ENCODE peak calls at places on chromosomes 2 and 18, in six cellular contexts. G, H, B, W, V and N are unnamed samples.

GRCh38 chr2:230906471-230907230 is 18.4 kb downstream of the GPR55 start:
- DNase-seq in G (no peak), H (no peak), B (peak), W (no peak), V (no peak), N (no peak)

GRCh38 chr18:3998698-3999333 is 456.3 kb downstream of the DLGAP1 start:
- DNase-seq in G (peak), H (peak), B (no peak), W (peak), V (peak), N (no peak)

GRCh38 chr18:60893331-60894114 is 439.7 kb upstream of the CDH20 start:
- DNase-seq in G (no peak), H (no peak), B (no peak), W (peak), V (no peak), N (no peak)

GRCh38 chr2:220569380-220569779 is 942.0 kb downstream of the SLC4A3 start:
- DNase-seq in G (no peak), H (no peak), B (no peak), W (no peak), V (no peak), N (no peak)

GRCh38 chr2:200084036-200084435 is 128.7 kb downstream of the MAIP1 start:
- DNase-seq in G (no peak), H (no peak), B (no peak), W (no peak), V (no peak), N (no peak)

GRCh38 chr2:223668302-223668998 is 66.3 kb upstream of the SCG2 start:
- DNase-seq in G (no peak), H (no peak), B (no peak), W (peak), V (no peak), N (no peak)

GRCh38 chr18:48238206-48238605 is 171.0 kb downstream of the ZBTB7C start:
- DNase-seq in G (no peak), H (no peak), B (no peak), W (peak), V (no peak), N (no peak)

GRCh38 chr2:8148260-8148880 is 533.5 kb upstream of the ID2 start:
- DNase-seq in G (peak), H (no peak), B (no peak), W (peak), V (peak), N (no peak)

GRCh38 chr2:24711881-24712280 is 81.3 kb downstream of the PTRHD1 start:
- DNase-seq in G (no peak), H (no peak), B (no peak), W (no peak), V (no peak), N (no peak)

GRCh38 chr18:36296591-36297418 is 708 bp upstream of the FHOD3 start:
- DNase-seq in G (peak), H (peak), B (peak), W (peak), V (peak), N (no peak)

GRCh38 chr2:205495819-205496218 is 186.5 kb upstream of the NRP2 start:
- DNase-seq in G (no peak), H (no peak), B (no peak), W (peak), V (no peak), N (no peak)

GRCh38 chr2:32418777-32419176 is 62.0 kb downstream of the BIRC6 start:
- DNase-seq in G (peak), H (no peak), B (no peak), W (peak), V (peak), N (no peak)

GRCh38 chr2:179455824-179456223 is 191.2 kb upstream of the SESTD1 start:
- DNase-seq in G (no peak), H (no peak), B (no peak), W (peak), V (no peak), N (no peak)

GRCh38 chr2:133788391-133788790 is 220.1 kb upstream of the NCKAP5 start:
- DNase-seq in G (no peak), H (no peak), B (no peak), W (peak), V (no peak), N (no peak)

GRCh38 chr2:23564618-23564967 is 179.6 kb downstream of the KLHL29 start:
- DNase-seq in G (no peak), H (peak), B (no peak), W (peak), V (no peak), N (no peak)

GRCh38 chr2:215483431-215483830 is 47.6 kb upstream of the FN1 start:
- DNase-seq in G (no peak), H (no peak), B (no peak), W (no peak), V (no peak), N (no peak)

GRCh38 chr2:173451137-173451536 is 96.5 kb downstream of the CDCA7 start:
- DNase-seq in G (no peak), H (no peak), B (no peak), W (no peak), V (no peak), N (peak)

GRCh38 chr18:22230403-22231042 is 61.1 kb downstream of the GATA6 start:
- DNase-seq in G (no peak), H (no peak), B (no peak), W (peak), V (peak), N (no peak)

GRCh38 chr18:45386256-45386655 is 229.0 kb upstream of the SLC14A2 start:
- DNase-seq in G (peak), H (peak), B (peak), W (peak), V (peak), N (peak)

GRCh38 chr2:177265386-177265690 is 811 bp upstream of the NFE2L2 start:
- DNase-seq in G (peak), H (no peak), B (no peak), W (peak), V (no peak), N (peak)

GRCh38 chr2:143121079-143121478 is 8.1 kb upstream of the ARHGAP15 start:
- DNase-seq in G (no peak), H (no peak), B (no peak), W (no peak), V (no peak), N (no peak)

GRCh38 chr2:233437439-233437955 is 83.2 kb downstream of the DGKD start:
- DNase-seq in G (no peak), H (no peak), B (no peak), W (no peak), V (no peak), N (no peak)

GRCh38 chr2:100857915-100858314 is 38.0 kb downstream of the NPAS2 start:
- DNase-seq in G (peak), H (no peak), B (no peak), W (peak), V (peak), N (no peak)

GRCh38 chr2:136389809-136390208 is 271.9 kb upstream of the CXCR4 start:
- DNase-seq in G (no peak), H (no peak), B (no peak), W (no peak), V (no peak), N (no peak)

GRCh38 chr2:80303006-80303741 is 1.4 kb downstream of the LRRTM1 start:
- DNase-seq in G (no peak), H (peak), B (peak), W (peak), V (no peak), N (no peak)

DNA sequence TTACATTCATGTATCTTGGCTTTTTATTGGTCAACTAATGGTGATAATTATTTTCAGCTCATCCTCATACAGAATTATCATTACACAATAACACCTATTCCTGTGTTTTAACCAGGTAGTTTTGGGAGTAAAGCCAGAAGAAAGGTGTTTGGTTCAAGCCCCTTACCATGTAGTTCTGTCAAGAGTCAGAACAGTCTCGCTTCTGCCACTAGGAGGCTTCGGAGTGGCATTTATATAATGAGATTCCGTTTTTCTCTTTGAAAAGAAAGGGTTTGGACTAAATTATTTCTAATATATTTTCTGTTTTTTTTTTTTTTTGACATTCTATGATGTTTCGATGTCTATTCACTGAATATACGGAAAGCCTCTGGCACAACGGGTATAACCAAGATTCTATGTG is 217.8 kb downstream of the CDH7 start:
- DNase-seq in G (no peak), H (no peak), B (no peak), W (no peak), V (peak), N (no peak)
- TF ChIP-seq CTCF in G (no peak), H (peak), B (peak), W (no peak), V (no peak), N (no peak)

GRCh38 chr2:188619146-188619545 is 327.5 kb downstream of the GULP1 start:
- DNase-seq in G (no peak), H (no peak), B (no peak), W (no peak), V (no peak), N (no peak)

GRCh38 chr2:188620916-188621315 is 329.2 kb downstream of the GULP1 start:
- DNase-seq in G (no peak), H (no peak), B (no peak), W (peak), V (no peak), N (no peak)

GRCh38 chr2:188628989-188629889 is 337.6 kb downstream of the GULP1 start:
- DNase-seq in G (peak), H (no peak), B (no peak), W (peak), V (peak), N (no peak)

GRCh38 chr2:188622898-188623297 is 331.2 kb downstream of the GULP1 start:
- DNase-seq in G (no peak), H (no peak), B (no peak), W (peak), V (no peak), N (no peak)

GRCh38 chr2:188623995-188624643 is 332.4 kb downstream of the GULP1 start:
- DNase-seq in G (no peak), H (no peak), B (no peak), W (peak), V (no peak), N (no peak)
- H3K4me2 ChIP-seq in G (no peak), H (no peak), B (no peak), W (no peak), V (no peak), N (no peak)

DNA sequence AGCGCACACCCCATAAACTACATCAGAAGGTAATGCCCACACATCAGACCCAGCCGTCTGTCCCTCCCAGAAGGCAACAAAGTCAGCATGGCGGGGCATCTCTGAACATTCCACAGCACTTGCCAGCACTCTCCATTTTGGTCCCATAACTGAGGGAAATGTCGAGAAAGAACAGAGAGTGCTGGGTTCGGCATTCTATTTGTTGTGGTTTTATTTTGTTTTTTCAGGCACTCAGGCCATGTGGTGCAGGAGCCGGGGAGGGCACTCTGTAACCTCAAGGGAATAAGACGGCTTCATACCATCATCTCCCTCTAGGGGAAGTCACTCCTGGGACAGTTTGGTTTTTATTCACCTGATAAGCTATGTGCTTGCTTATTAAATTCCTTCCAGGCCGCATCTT is 156.0 kb downstream of the SEPTIN10 start:
- DNase-seq in G (no peak), H (no peak), B (no peak), W (no peak), V (no peak), N (no peak)
- TF ChIP-seq CTCF in G (no peak), H (peak), B (peak), W (no peak), V (no peak), N (no peak)

GRCh38 chr2:228181098-228182019 is at the start of gene SPHKAP:
- DNase-seq in G (no peak), H (peak), B (peak), W (no peak), V (peak), N (no peak)

DNA sequence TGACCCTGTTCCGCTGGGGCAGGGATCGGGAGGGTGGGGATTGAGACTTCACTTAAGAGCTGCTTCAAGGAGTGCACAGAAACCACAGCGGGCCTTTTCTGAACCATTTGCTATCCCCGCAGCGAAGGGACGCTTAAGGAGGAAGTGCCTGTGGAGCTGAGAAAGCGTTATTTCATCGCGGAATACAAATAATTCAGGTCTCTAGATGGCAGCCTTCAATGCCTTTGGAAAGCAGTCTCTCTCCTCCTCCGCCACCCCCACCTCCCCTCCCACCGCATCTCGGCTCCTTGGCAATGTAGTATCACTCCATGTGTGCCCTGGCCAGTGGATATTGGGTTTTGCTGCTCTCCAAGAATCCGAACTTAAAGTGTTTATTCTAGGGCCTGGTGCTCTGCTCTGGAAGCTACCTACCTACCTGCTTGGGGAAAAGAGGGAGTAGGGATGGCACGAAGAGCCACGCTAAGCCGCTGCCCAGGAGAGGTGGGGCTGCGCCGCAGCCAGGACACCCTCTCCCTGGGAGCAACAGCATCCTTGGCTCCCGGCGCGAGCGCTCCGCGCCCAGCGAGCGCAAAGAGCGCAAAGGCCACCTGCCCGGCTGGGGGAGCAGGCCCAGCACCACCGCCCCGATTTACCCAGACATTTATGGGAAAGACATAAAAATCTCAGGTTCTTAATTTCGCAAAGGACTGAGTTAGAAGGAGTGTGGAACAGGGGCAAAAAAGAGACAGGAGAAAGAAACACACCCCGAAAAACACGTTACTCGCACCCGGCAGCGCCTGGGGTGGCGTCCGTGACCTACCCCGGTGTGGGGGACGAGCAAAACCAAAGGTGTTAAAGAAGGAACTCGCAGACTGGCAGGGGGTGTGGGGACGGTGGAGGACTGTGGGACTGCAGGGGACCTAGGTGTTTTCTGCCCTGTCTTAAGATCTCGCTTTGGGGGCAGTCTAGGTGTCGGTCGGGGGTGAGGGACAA is 1.1 kb downstream of the SPHKAP start:
- DNase-seq in G (no peak), H (peak), B (peak), W (no peak), V (peak), N (no peak)
- H3K4me2 ChIP-seq in G (no peak), H (no peak), B (peak), W (no peak), V (peak), N (no peak)

GRCh38 chr18:52694804-52695203 is 354.8 kb downstream of the DCC start:
- DNase-seq in G (no peak), H (peak), B (no peak), W (peak), V (peak), N (no peak)
- TF ChIP-seq CTCF in G (peak), H (peak), B (peak), W (no peak), V (peak), N (peak)

GRCh38 chr2:29224693-29225551 is 109.7 kb downstream of the CLIP4 start:
- DNase-seq in G (no peak), H (peak), B (no peak), W (no peak), V (no peak), N (no peak)
- H3K4me2 ChIP-seq in G (no peak), H (no peak), B (no peak), W (no peak), V (no peak), N (no peak)

GRCh38 chr2:124959582-124959981 is 934.5 kb downstream of the CNTNAP5 start:
- DNase-seq in G (no peak), H (no peak), B (no peak), W (no peak), V (no peak), N (no peak)

GRCh38 chr2:124961132-124961531 is 936.0 kb downstream of the CNTNAP5 start:
- DNase-seq in G (no peak), H (no peak), B (peak), W (no peak), V (no peak), N (no peak)
- TF ChIP-seq CTCF in G (no peak), H (no peak), B (no peak), W (no peak), V (no peak), N (no peak)

GRCh38 chr18:9574473-9575115 is 39.8 kb downstream of the PPP4R1 start:
- DNase-seq in G (no peak), H (no peak), B (no peak), W (no peak), V (no peak), N (no peak)
- H3K4me2 ChIP-seq in G (no peak), H (no peak), B (peak), W (no peak), V (no peak), N (no peak)